ENCODE peak calls at places on chromosome 13, in nine cellular contexts. L, S, T, C, V, U, H, I and N are unnamed samples.

GRCh38 chr13:97030705-97031452 is 36.6 kb upstream of the OXGR1 start:
- DNase-seq in L (no peak), S (no peak), T (peak), C (no peak), V (peak), U (no peak), H (peak), I (peak), N (no peak)

GRCh38 chr13:35723820-35724219 is 247.3 kb upstream of the MAB21L1 start:
- DNase-seq in L (peak), S (no peak), T (peak), C (no peak), V (no peak), U (no peak), H (no peak), I (peak), N (no peak)

GRCh38 chr13:26973281-26973680 is 198.3 kb downstream of the USP12 start:
- DNase-seq in L (no peak), S (no peak), T (no peak), C (no peak), V (no peak), U (no peak), H (no peak), I (no peak), N (no peak)

GRCh38 chr13:45781553-45782326 is 69.8 kb downstream of the SIAH3 start:
- DNase-seq in L (peak), S (peak), T (peak), C (peak), V (no peak), U (no peak), H (peak), I (no peak), N (peak)

GRCh38 chr13:85900521-85900920 is 101.3 kb upstream of the SLITRK6 start:
- DNase-seq in L (no peak), S (no peak), T (no peak), C (no peak), V (no peak), U (no peak), H (no peak), I (no peak), N (no peak)

GRCh38 chr13:110799246-110800236 is 86.0 kb downstream of the ING1 start:
- DNase-seq in L (peak), S (peak), T (peak), C (no peak), V (peak), U (no peak), H (no peak), I (no peak), N (no peak)

GRCh38 chr13:112065867-112066623 is 904 bp upstream of the SOX1 start:
- DNase-seq in L (no peak), S (no peak), T (no peak), C (no peak), V (no peak), U (no peak), H (no peak), I (no peak), N (no peak)

GRCh38 chr13:109427148-109427547 is 359.2 kb downstream of the IRS2 start:
- DNase-seq in L (no peak), S (no peak), T (peak), C (no peak), V (no peak), U (no peak), H (no peak), I (no peak), N (no peak)

GRCh38 chr13:112885782-112886268 is 83.2 kb upstream of the MCF2L start:
- DNase-seq in L (peak), S (peak), T (peak), C (no peak), V (peak), U (no peak), H (peak), I (peak), N (peak)

GRCh38 chr13:39196957-39197644 is 158.8 kb downstream of the NHLRC3 start:
- DNase-seq in L (no peak), S (no peak), T (peak), C (no peak), V (no peak), U (no peak), H (peak), I (no peak), N (no peak)

GRCh38 chr13:81116461-81117282 is 775.7 kb upstream of the SPRY2 start:
- DNase-seq in L (no peak), S (no peak), T (no peak), C (no peak), V (no peak), U (no peak), H (peak), I (no peak), N (no peak)

GRCh38 chr13:35771898-35772297 is 295.4 kb upstream of the MAB21L1 start:
- DNase-seq in L (no peak), S (no peak), T (peak), C (no peak), V (peak), U (no peak), H (peak), I (no peak), N (no peak)

GRCh38 chr13:29746167-29746677 is 104.2 kb downstream of the UBL3 start:
- DNase-seq in L (no peak), S (no peak), T (no peak), C (no peak), V (no peak), U (no peak), H (no peak), I (no peak), N (no peak)

DNA sequence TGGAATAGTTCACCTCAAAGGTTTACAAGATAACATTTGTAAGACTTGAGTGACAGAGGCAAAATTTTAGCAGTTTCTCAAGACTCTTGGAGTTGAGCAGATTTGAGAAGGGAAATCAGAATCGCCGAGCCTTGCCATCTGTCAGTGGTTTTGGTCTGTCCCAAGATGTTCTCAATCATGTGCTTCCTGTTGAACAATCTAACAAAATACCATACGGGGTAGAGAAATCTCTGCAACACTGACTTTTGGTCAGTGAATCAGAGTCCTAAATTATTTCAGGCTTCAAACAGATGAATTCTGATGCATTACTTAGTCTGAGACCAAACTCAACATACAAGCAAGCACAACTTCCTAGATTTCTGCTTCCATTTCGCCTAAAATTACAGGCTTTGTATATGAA is 3.8 kb downstream of the KCTD12 start:
- DNase-seq in L (no peak), S (no peak), T (peak), C (no peak), V (no peak), U (no peak), H (no peak), I (no peak), N (no peak)
- H3K4me3 ChIP-seq in L (no peak), S (no peak), T (peak), C (peak), V (no peak), U (no peak), H (no peak), I (no peak), N (no peak)

GRCh38 chr13:114202581-114202980 is 23.5 kb downstream of the CFAP97D2 start:
- DNase-seq in L (no peak), S (no peak), T (no peak), C (no peak), V (no peak), U (no peak), H (no peak), I (no peak), N (no peak)

GRCh38 chr13:114198556-114198955 is 19.5 kb downstream of the CFAP97D2 start:
- DNase-seq in L (no peak), S (no peak), T (no peak), C (no peak), V (no peak), U (no peak), H (no peak), I (no peak), N (no peak)

GRCh38 chr13:114199961-114200672 is 21.1 kb downstream of the CFAP97D2 start:
- DNase-seq in L (no peak), S (no peak), T (no peak), C (no peak), V (no peak), U (no peak), H (no peak), I (no peak), N (no peak)

GRCh38 chr13:114203536-114203935 is 24.5 kb downstream of the CFAP97D2 start:
- DNase-seq in L (no peak), S (no peak), T (no peak), C (no peak), V (no peak), U (no peak), H (peak), I (no peak), N (no peak)

GRCh38 chr13:114200673-114201005 is 21.6 kb downstream of the CFAP97D2 start:
- DNase-seq in L (no peak), S (no peak), T (peak), C (no peak), V (no peak), U (no peak), H (no peak), I (no peak), N (no peak)
- H3K4me3 ChIP-seq in L (no peak), S (no peak), T (no peak), C (peak), V (peak), U (no peak), H (no peak), I (no peak), N (no peak)

DNA sequence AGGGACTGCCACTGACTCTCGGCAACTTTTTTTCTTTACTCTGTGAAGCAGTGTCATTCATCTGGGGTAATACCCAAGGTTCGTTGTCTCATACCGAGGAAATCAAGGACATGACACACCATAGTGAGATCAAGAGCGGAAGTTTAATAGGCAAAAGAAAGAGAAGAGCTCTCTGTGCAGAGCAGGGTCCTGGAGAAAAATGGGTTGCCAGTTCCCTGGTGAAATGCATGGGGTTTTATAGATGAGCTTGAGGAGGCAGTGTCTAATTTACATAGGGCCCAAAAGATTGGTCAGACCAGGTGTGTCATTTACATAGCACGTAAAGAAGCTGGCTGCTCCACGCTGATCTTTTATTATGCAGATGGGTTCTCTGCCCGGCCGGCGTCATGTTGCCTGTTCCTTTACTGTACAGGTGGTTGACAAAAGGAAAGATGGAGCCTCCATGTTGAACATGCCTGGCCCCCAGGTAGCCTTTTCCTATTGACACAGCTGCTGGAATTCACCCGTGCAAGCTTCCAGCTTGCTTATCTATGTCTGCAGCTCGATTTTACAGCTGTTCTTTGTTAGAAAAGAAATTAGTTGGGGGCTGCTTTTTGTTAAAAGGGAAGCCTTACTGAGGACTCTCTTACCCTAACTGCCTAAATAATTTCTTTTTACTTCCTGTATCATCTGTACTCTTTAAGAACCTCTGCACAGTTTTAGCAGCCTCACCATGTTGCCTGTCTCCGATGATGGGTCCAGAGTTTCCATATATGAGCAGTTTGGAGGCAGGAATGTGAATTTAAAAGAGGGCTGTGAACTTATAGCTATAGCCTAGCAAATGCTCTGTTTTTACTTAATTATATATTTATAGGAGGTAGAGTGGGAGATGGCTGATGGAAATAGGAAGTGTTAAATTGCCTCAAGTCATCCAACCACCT is 98.0 kb upstream of the DIAPH3 start:
- DNase-seq in L (no peak), S (no peak), T (no peak), C (no peak), V (no peak), U (no peak), H (no peak), I (no peak), N (no peak)
- H3K4me3 ChIP-seq in L (no peak), S (no peak), T (no peak), C (no peak), V (no peak), U (no peak), H (no peak), I (no peak), N (no peak)

DNA sequence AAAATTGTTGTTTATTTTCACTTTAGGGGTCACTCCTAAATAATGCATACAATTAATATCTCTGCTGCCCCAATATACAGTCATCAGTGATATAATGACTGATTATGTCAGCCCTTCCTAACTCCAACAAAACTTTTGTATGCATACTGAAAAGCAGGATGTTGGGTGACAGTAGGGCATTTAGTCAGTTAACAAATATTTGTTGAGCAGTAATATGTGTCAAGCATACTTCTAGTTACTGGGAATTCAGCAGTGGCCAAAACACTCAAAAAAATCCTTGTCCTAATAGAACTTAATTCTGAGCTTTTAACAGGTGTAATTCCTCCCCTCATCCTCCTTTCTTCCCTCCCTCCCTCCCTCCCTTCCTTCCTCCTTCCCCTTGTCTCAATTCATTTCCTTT is 560.7 kb upstream of the KLHL1 start:
- DNase-seq in L (no peak), S (no peak), T (no peak), C (no peak), V (no peak), U (no peak), H (peak), I (no peak), N (no peak)
- H3K4me3 ChIP-seq in L (no peak), S (no peak), T (no peak), C (no peak), V (no peak), U (no peak), H (no peak), I (no peak), N (no peak)

DNA sequence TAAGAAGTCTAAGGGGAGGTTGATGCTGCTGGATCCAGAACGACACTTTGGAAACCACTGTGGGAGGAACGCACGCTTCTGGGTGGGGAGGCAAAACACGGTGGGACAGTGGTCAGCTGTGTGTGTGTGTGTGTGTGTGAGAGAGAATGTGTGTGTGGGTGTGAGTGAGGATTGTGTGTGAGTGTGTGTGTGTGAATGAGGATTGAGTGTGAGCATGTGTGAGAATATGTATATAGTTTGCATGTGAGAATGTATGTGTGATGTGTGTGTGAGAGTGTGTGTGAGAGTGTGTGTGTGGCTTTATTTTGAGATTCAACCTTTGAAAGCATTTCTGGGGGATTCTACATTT is 444 bp upstream of the SLC15A1 start:
- DNase-seq in L (no peak), S (no peak), T (no peak), C (no peak), V (no peak), U (no peak), H (no peak), I (no peak), N (no peak)
- H3K4me3 ChIP-seq in L (no peak), S (no peak), T (no peak), C (peak), V (no peak), U (no peak), H (no peak), I (peak), N (no peak)

DNA sequence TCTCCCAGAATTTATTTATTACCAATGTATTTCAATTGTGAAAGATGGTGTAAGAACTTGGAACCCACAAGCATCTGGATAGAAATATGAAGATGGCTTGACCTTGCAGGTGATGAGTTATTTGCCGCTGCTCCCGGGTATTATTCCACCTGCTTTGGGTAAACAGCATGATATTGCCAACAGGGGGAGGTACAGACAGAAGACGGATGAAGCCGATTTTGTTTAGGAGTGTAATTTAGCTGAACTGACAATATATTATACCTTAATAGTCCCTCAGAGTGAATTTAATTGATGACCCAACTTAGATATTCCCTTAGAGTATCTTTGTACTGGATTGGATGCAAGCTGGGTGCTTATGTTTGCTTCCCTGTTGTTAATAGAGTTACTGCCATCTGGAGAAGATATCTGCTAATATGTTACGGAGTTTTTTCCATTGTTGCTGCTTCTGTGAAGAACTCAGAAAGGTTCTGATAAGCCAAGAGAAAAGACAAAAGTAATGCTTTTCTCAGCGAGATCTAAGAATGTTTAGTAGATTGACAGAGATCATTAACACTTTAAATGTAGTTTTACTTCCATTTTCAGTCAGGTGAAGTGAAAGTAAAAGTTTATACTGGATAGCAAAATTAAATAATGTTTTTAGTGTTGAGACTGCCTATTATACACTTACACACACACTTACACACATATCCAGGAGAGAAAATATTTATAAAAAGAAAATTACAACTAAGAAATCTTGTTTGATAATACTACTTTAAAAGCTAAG is 2220.8 kb upstream of the PCDH20 start:
- DNase-seq in L (no peak), S (no peak), T (no peak), C (no peak), V (no peak), U (no peak), H (no peak), I (no peak), N (no peak)
- H3K4me3 ChIP-seq in L (no peak), S (no peak), T (no peak), C (no peak), V (no peak), U (no peak), H (no peak), I (no peak), N (peak)

GRCh38 chr13:58823701-58824100 is 1192.2 kb downstream of the PCDH17 start:
- DNase-seq in L (no peak), S (peak), T (no peak), C (no peak), V (no peak), U (no peak), H (no peak), I (no peak), N (no peak)

DNA sequence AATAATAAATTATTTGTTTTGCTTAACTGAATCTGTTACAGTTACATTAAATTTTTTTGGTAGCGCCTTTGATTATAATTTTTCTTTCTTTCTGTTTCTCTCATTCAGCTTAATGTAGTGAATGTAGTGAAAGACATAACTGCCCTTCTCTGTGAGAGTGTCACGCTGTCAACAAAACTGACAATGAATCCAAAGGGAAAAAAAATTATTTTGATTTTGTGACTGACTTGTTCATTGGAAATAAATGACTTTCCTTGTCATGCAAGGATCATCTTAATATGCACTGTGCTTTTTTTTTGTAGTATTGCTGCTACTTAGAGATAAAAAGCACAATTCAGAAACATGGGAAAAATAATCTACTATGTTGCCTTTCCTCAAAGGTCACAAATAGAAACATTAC is 1196.4 kb downstream of the PCDH17 start:
- DNase-seq in L (no peak), S (no peak), T (no peak), C (no peak), V (no peak), U (no peak), H (no peak), I (no peak), N (no peak)
- H3K4me3 ChIP-seq in L (no peak), S (no peak), T (no peak), C (no peak), V (no peak), U (no peak), H (no peak), I (no peak), N (no peak)

GRCh38 chr13:41018583-41018909 is 570 bp downstream of the ELF1 start:
- DNase-seq in L (no peak), S (no peak), T (no peak), C (no peak), V (no peak), U (no peak), H (peak), I (no peak), N (no peak)
- H3K4me3 ChIP-seq in L (peak), S (no peak), T (no peak), C (peak), V (no peak), U (peak), H (peak), I (no peak), N (peak)